ENCODE peak calls at places on chromosomes 16 and 17, in five cellular contexts. B, Y, X, H and E are unnamed samples.

GRCh38 chr17:11736613-11737289 is 138.5 kb downstream of the DNAH9 start:
- DNase-seq in X (no peak), B (no peak), Y (no peak), H (no peak), E (no peak)

GRCh38 chr17:79483842-79484241 is 127.0 kb downstream of the RBFOX3 start:
- DNase-seq in H (no peak), B (no peak), Y (no peak), X (no peak), E (no peak)

GRCh38 chr16:89370601-89371000 is 119.8 kb downstream of the ANKRD11 start:
- DNase-seq in H (no peak), X (no peak), B (no peak), Y (no peak), E (no peak)

GRCh38 chr17:57257213-57257873 is 1.0 kb downstream of the MSI2 start:
- DNase-seq in X (peak; percentile 46), H (peak; percentile 20), B (peak; percentile 71), Y (no peak), E (peak; percentile 29)

GRCh38 chr17:61307905-61308886 is 91.4 kb upstream of the TBX2 start:
- DNase-seq in X (no peak), B (no peak), H (no peak), Y (peak; percentile 22), E (no peak)

GRCh38 chr17:15931394-15931793 is 13.5 kb upstream of the ADORA2B start:
- DNase-seq in H (no peak), B (no peak), X (no peak), Y (no peak), E (no peak)

GRCh38 chr17:57009737-57010445 is 32.0 kb downstream of the SCPEP1 start:
- DNase-seq in Y (peak; percentile 51), B (peak; percentile 83), H (peak; percentile 73), X (peak; percentile 64), E (peak; percentile 68)

GRCh38 chr16:53817117-53817516 is 113.2 kb downstream of the FTO start:
- DNase-seq in Y (no peak), B (peak; percentile 31), X (no peak), H (no peak), E (no peak)

GRCh38 chr16:83913234-83913633 is 14.3 kb downstream of the MLYCD start:
- DNase-seq in H (no peak), B (no peak), Y (no peak), X (no peak), E (no peak)

GRCh38 chr16:30658731-30659506 is 688 bp downstream of the FBRS start:
- DNase-seq in X (peak; percentile 98), B (no peak), H (no peak), Y (peak; percentile 32), E (peak; percentile 84)